ENCODE peak calls at places on chromosomes 6 and 20, in eight cellular contexts. One of them, this sample, is unnamed. For H3K36me3 and H3K4me1, the result is how much of the 10 kb centered on the place peaks cover.

GRCh38 chr6:20846602-20847028 is 312.4 kb downstream of the CDKAL1 start:
- DNase-seq in hepatocyte: no peak
- DNase-seq in fibroblast of lung: peak
- DNase-seq in cardiac muscle cell: no peak
- DNase-seq in lower lobe of right lung: no peak
- DNase-seq in left ventricle myocardium inferior: no peak
- DNase-seq in aorta: no peak
- DNase-seq in naive thymus-derived CD4-positive, alpha-beta T cell: no peak
- DNase-seq in this sample: no peak

GRCh38 chr20:5143856-5144255 is 17.0 kb downstream of the CDS2 start:
- DNase-seq in cardiac muscle cell: no peak
- DNase-seq in left ventricle myocardium inferior: no peak
- DNase-seq in lower lobe of right lung: no peak
- DNase-seq in aorta: no peak
- DNase-seq in hepatocyte: no peak
- DNase-seq in fibroblast of lung: no peak
- DNase-seq in naive thymus-derived CD4-positive, alpha-beta T cell: no peak
- DNase-seq in this sample: no peak

GRCh38 chr20:19757973-19758887 is at the start of gene RIN2:
- DNase-seq in left ventricle myocardium inferior: peak
- DNase-seq in naive thymus-derived CD4-positive, alpha-beta T cell: no peak
- DNase-seq in lower lobe of right lung: peak
- DNase-seq in cardiac muscle cell: peak
- DNase-seq in hepatocyte: peak
- DNase-seq in fibroblast of lung: peak
- DNase-seq in aorta: peak
- DNase-seq in this sample: no peak

GRCh38 chr6:125009578-125009977 is 47.3 kb downstream of the RNF217 start:
- DNase-seq in lower lobe of right lung: no peak
- DNase-seq in aorta: no peak
- DNase-seq in naive thymus-derived CD4-positive, alpha-beta T cell: no peak
- DNase-seq in left ventricle myocardium inferior: no peak
- DNase-seq in cardiac muscle cell: no peak
- DNase-seq in hepatocyte: no peak
- DNase-seq in fibroblast of lung: peak
- DNase-seq in this sample: no peak

GRCh38 chr6:106025655-106026054 is 60.5 kb upstream of the PRDM1 start:
- DNase-seq in naive thymus-derived CD4-positive, alpha-beta T cell: no peak
- DNase-seq in fibroblast of lung: peak
- DNase-seq in aorta: no peak
- DNase-seq in hepatocyte: no peak
- DNase-seq in left ventricle myocardium inferior: no peak
- DNase-seq in cardiac muscle cell: no peak
- DNase-seq in lower lobe of right lung: no peak
- DNase-seq in this sample: no peak

GRCh38 chr20:22700387-22700786 is 116.0 kb upstream of the FOXA2 start:
- DNase-seq in hepatocyte: no peak
- DNase-seq in naive thymus-derived CD4-positive, alpha-beta T cell: no peak
- DNase-seq in aorta: no peak
- DNase-seq in fibroblast of lung: no peak
- DNase-seq in left ventricle myocardium inferior: no peak
- DNase-seq in lower lobe of right lung: no peak
- DNase-seq in cardiac muscle cell: no peak
- DNase-seq in this sample: no peak

GRCh38 chr6:5468586-5468985 is 207.3 kb downstream of the FARS2 start:
- DNase-seq in naive thymus-derived CD4-positive, alpha-beta T cell: no peak
- DNase-seq in aorta: no peak
- DNase-seq in hepatocyte: no peak
- DNase-seq in lower lobe of right lung: no peak
- DNase-seq in left ventricle myocardium inferior: no peak
- DNase-seq in fibroblast of lung: peak
- DNase-seq in cardiac muscle cell: no peak
- DNase-seq in this sample: no peak

GRCh38 chr6:139996253-139996834 is 621.9 kb upstream of the CITED2 start:
- DNase-seq in hepatocyte: peak
- DNase-seq in fibroblast of lung: peak
- DNase-seq in naive thymus-derived CD4-positive, alpha-beta T cell: no peak
- DNase-seq in cardiac muscle cell: peak
- DNase-seq in aorta: no peak
- DNase-seq in left ventricle myocardium inferior: no peak
- DNase-seq in lower lobe of right lung: no peak
- DNase-seq in this sample: no peak

GRCh38 chr20:50399003-50399916 is 110.9 kb upstream of the PTPN1 start:
- DNase-seq in fibroblast of lung: peak
- DNase-seq in cardiac muscle cell: peak
- DNase-seq in naive thymus-derived CD4-positive, alpha-beta T cell: no peak
- DNase-seq in aorta: peak
- DNase-seq in hepatocyte: peak
- DNase-seq in left ventricle myocardium inferior: peak
- DNase-seq in lower lobe of right lung: peak
- DNase-seq in this sample: no peak

GRCh38 chr6:101545171-101545570 is 151.7 kb downstream of the GRIK2 start:
- DNase-seq in aorta: no peak
- DNase-seq in fibroblast of lung: peak
- DNase-seq in cardiac muscle cell: no peak
- DNase-seq in naive thymus-derived CD4-positive, alpha-beta T cell: no peak
- DNase-seq in left ventricle myocardium inferior: no peak
- DNase-seq in lower lobe of right lung: no peak
- DNase-seq in hepatocyte: no peak
- DNase-seq in this sample: no peak

GRCh38 chr6:129704708-129705107 is 5.3 kb downstream of the ARHGAP18 start:
- DNase-seq in lower lobe of right lung: no peak
- DNase-seq in cardiac muscle cell: no peak
- DNase-seq in hepatocyte: no peak
- DNase-seq in aorta: no peak
- DNase-seq in naive thymus-derived CD4-positive, alpha-beta T cell: no peak
- DNase-seq in fibroblast of lung: no peak
- DNase-seq in left ventricle myocardium inferior: no peak
- DNase-seq in this sample: no peak
- H3K36me3 ChIP-seq in lower lobe of right lung: under half
- H3K36me3 ChIP-seq in cardiac muscle cell: under half
- H3K36me3 ChIP-seq in hepatocyte: under half
- H3K36me3 ChIP-seq in aorta: under half
- H3K36me3 ChIP-seq in naive thymus-derived CD4-positive, alpha-beta T cell: under half
- H3K36me3 ChIP-seq in fibroblast of lung: under half
- H3K36me3 ChIP-seq in left ventricle myocardium inferior: under half
- H3K36me3 ChIP-seq in this sample: under half

DNA sequence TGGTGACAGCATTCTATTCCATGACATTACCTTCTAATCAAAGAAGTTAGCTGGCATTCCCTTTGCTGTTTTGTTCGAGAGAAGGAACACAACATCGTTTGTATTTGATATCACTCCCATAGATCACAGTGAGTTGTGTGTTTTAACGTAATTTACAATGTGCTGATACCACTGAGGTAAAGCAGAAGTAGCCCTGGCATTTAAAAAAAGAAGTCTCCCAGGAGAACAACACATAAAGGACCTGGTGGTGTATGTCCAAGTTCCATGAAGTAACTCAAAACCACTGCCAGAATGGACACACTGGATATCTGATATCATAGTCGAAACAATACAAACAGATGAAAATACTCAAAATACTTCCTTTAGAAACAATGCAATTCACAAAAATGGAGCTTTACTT is 351.7 kb downstream of the RNGTT start:
- DNase-seq in lower lobe of right lung: no peak
- DNase-seq in left ventricle myocardium inferior: no peak
- DNase-seq in hepatocyte: no peak
- DNase-seq in fibroblast of lung: no peak
- DNase-seq in aorta: no peak
- DNase-seq in naive thymus-derived CD4-positive, alpha-beta T cell: no peak
- DNase-seq in cardiac muscle cell: no peak
- DNase-seq in this sample: no peak
- H3K4me1 ChIP-seq in lower lobe of right lung: under half
- H3K4me1 ChIP-seq in left ventricle myocardium inferior: under half
- H3K4me1 ChIP-seq in hepatocyte: under half
- H3K4me1 ChIP-seq in fibroblast of lung: under half
- H3K4me1 ChIP-seq in aorta: under half
- H3K4me1 ChIP-seq in naive thymus-derived CD4-positive, alpha-beta T cell: under half
- H3K4me1 ChIP-seq in cardiac muscle cell: under half
- H3K4me1 ChIP-seq in this sample: under half

GRCh38 chr20:55579802-55580201 is 425.5 kb downstream of the CBLN4 start:
- DNase-seq in left ventricle myocardium inferior: no peak
- DNase-seq in lower lobe of right lung: no peak
- DNase-seq in naive thymus-derived CD4-positive, alpha-beta T cell: no peak
- DNase-seq in hepatocyte: no peak
- DNase-seq in aorta: no peak
- DNase-seq in cardiac muscle cell: no peak
- DNase-seq in fibroblast of lung: no peak
- DNase-seq in this sample: no peak
- H3K27ac ChIP-seq in left ventricle myocardium inferior: no peak
- H3K27ac ChIP-seq in lower lobe of right lung: no peak
- H3K27ac ChIP-seq in naive thymus-derived CD4-positive, alpha-beta T cell: no peak
- H3K27ac ChIP-seq in hepatocyte: no peak
- H3K27ac ChIP-seq in aorta: no peak
- H3K27ac ChIP-seq in cardiac muscle cell: no peak
- H3K27ac ChIP-seq in fibroblast of lung: no peak
- H3K27ac ChIP-seq in this sample: no peak

GRCh38 chr20:24784607-24785006 is 164.5 kb upstream of the CST7 start:
- DNase-seq in hepatocyte: no peak
- DNase-seq in aorta: no peak
- DNase-seq in fibroblast of lung: no peak
- DNase-seq in cardiac muscle cell: no peak
- DNase-seq in naive thymus-derived CD4-positive, alpha-beta T cell: no peak
- DNase-seq in lower lobe of right lung: peak
- DNase-seq in left ventricle myocardium inferior: no peak
- DNase-seq in this sample: no peak
- H3K36me3 ChIP-seq in hepatocyte: under half
- H3K36me3 ChIP-seq in aorta: under half
- H3K36me3 ChIP-seq in fibroblast of lung: under half
- H3K36me3 ChIP-seq in cardiac muscle cell: under half
- H3K36me3 ChIP-seq in naive thymus-derived CD4-positive, alpha-beta T cell: under half
- H3K36me3 ChIP-seq in lower lobe of right lung: under half
- H3K36me3 ChIP-seq in left ventricle myocardium inferior: under half
- H3K36me3 ChIP-seq in this sample: under half

GRCh38 chr6:39197521-39198500 is 31.5 kb downstream of the KCNK5 start:
- DNase-seq in aorta: no peak
- DNase-seq in cardiac muscle cell: no peak
- DNase-seq in lower lobe of right lung: no peak
- DNase-seq in left ventricle myocardium inferior: no peak
- DNase-seq in hepatocyte: no peak
- DNase-seq in naive thymus-derived CD4-positive, alpha-beta T cell: no peak
- DNase-seq in fibroblast of lung: no peak
- DNase-seq in this sample: no peak
- H3K4me1 ChIP-seq in aorta: under half
- H3K4me1 ChIP-seq in cardiac muscle cell: under half
- H3K4me1 ChIP-seq in lower lobe of right lung: under half
- H3K4me1 ChIP-seq in left ventricle myocardium inferior: under half
- H3K4me1 ChIP-seq in hepatocyte: under half
- H3K4me1 ChIP-seq in naive thymus-derived CD4-positive, alpha-beta T cell: under half
- H3K4me1 ChIP-seq in fibroblast of lung: under half
- H3K4me1 ChIP-seq in this sample: under half

GRCh38 chr6:63319911-63320310 is at the start of gene LGSN:
- DNase-seq in cardiac muscle cell: no peak
- DNase-seq in lower lobe of right lung: no peak
- DNase-seq in naive thymus-derived CD4-positive, alpha-beta T cell: no peak
- DNase-seq in left ventricle myocardium inferior: no peak
- DNase-seq in aorta: no peak
- DNase-seq in hepatocyte: no peak
- DNase-seq in fibroblast of lung: no peak
- DNase-seq in this sample: no peak
- H3K27ac ChIP-seq in cardiac muscle cell: no peak
- H3K27ac ChIP-seq in lower lobe of right lung: no peak
- H3K27ac ChIP-seq in naive thymus-derived CD4-positive, alpha-beta T cell: no peak
- H3K27ac ChIP-seq in left ventricle myocardium inferior: no peak
- H3K27ac ChIP-seq in aorta: no peak
- H3K27ac ChIP-seq in hepatocyte: no peak
- H3K27ac ChIP-seq in fibroblast of lung: no peak
- H3K27ac ChIP-seq in this sample: no peak

GRCh38 chr6:15417811-15418210 is 171.9 kb downstream of the JARID2 start:
- DNase-seq in fibroblast of lung: peak
- DNase-seq in aorta: no peak
- DNase-seq in left ventricle myocardium inferior: no peak
- DNase-seq in hepatocyte: no peak
- DNase-seq in cardiac muscle cell: no peak
- DNase-seq in naive thymus-derived CD4-positive, alpha-beta T cell: no peak
- DNase-seq in lower lobe of right lung: no peak
- DNase-seq in this sample: no peak
- H3K36me3 ChIP-seq in fibroblast of lung: under half
- H3K36me3 ChIP-seq in aorta: under half
- H3K36me3 ChIP-seq in left ventricle myocardium inferior: under half
- H3K36me3 ChIP-seq in hepatocyte: under half
- H3K36me3 ChIP-seq in cardiac muscle cell: under half
- H3K36me3 ChIP-seq in naive thymus-derived CD4-positive, alpha-beta T cell: under half
- H3K36me3 ChIP-seq in lower lobe of right lung: under half
- H3K36me3 ChIP-seq in this sample: under half

GRCh38 chr6:83872386-83873118 is 13.1 kb downstream of the CYB5R4 start:
- DNase-seq in left ventricle myocardium inferior: no peak
- DNase-seq in aorta: no peak
- DNase-seq in cardiac muscle cell: no peak
- DNase-seq in naive thymus-derived CD4-positive, alpha-beta T cell: no peak
- DNase-seq in fibroblast of lung: peak
- DNase-seq in lower lobe of right lung: no peak
- DNase-seq in hepatocyte: no peak
- DNase-seq in this sample: no peak
- H3K4me1 ChIP-seq in left ventricle myocardium inferior: under half
- H3K4me1 ChIP-seq in aorta: under half
- H3K4me1 ChIP-seq in cardiac muscle cell: under half
- H3K4me1 ChIP-seq in naive thymus-derived CD4-positive, alpha-beta T cell: under half
- H3K4me1 ChIP-seq in fibroblast of lung: under half
- H3K4me1 ChIP-seq in lower lobe of right lung: under half
- H3K4me1 ChIP-seq in hepatocyte: under half
- H3K4me1 ChIP-seq in this sample: under half

GRCh38 chr6:164303092-164304007 is 888.8 kb downstream of the QKI start:
- DNase-seq in hepatocyte: no peak
- DNase-seq in cardiac muscle cell: no peak
- DNase-seq in fibroblast of lung: peak
- DNase-seq in lower lobe of right lung: no peak
- DNase-seq in naive thymus-derived CD4-positive, alpha-beta T cell: no peak
- DNase-seq in aorta: no peak
- DNase-seq in left ventricle myocardium inferior: peak
- DNase-seq in this sample: no peak
- H3K27ac ChIP-seq in hepatocyte: no peak
- H3K27ac ChIP-seq in cardiac muscle cell: no peak
- H3K27ac ChIP-seq in fibroblast of lung: no peak
- H3K27ac ChIP-seq in lower lobe of right lung: no peak
- H3K27ac ChIP-seq in naive thymus-derived CD4-positive, alpha-beta T cell: no peak
- H3K27ac ChIP-seq in aorta: no peak
- H3K27ac ChIP-seq in left ventricle myocardium inferior: peak
- H3K27ac ChIP-seq in this sample: no peak

This sample was measured in CD4-positive, CD25-positive, alpha-beta regulatory T cell.